ENCODE peak calls at places on chromosomes 2 and 18, in four cellular contexts. Q is activated CD8-positive, alpha-beta memory T cell treated with anti-CD3 and anti-CD28 coated beads for 24 hours; X is T-helper 1 cell; E is posterior cingulate gyrus. M is an unnamed sample.

GRCh38 chr2:83901322-83901721 is 557.8 kb downstream of the SUCLG1 start:
- DNase-seq in Q (no peak), X (no peak), E (no peak), M (no peak)

GRCh38 chr2:52594036-52594435 is 1173.6 kb upstream of the CHAC2 start:
- DNase-seq in Q (no peak), X (no peak), E (no peak), M (no peak)

GRCh38 chr2:11344956-11345671 is 678 bp upstream of the ROCK2 start:
- DNase-seq in Q (no peak), X (peak; percentile 28), E (peak; percentile 87), M (peak; percentile 54)

GRCh38 chr2:185859506-185859905 is 120.9 kb downstream of the FSIP2 start:
- DNase-seq in Q (no peak), X (no peak), E (no peak), M (no peak)

GRCh38 chr2:191126386-191126785 is 24.4 kb downstream of the STAT4 start:
- DNase-seq in Q (no peak), X (peak; percentile 66), E (no peak), M (no peak)

GRCh38 chr2:60047944-60048525 is 505.4 kb downstream of the BCL11A start:
- DNase-seq in Q (no peak), X (no peak), E (no peak), M (no peak)

GRCh38 chr2:218980800-218981389 is 4.1 kb downstream of the FEV start:
- DNase-seq in Q (no peak), X (no peak), E (peak; percentile 79), M (no peak)

GRCh38 chr2:200288670-200289429 is 17.6 kb upstream of the SPATS2L start:
- DNase-seq in Q (no peak), X (no peak), E (no peak), M (no peak)

GRCh38 chr2:224983719-224984388 is 58.4 kb downstream of the DOCK10 start:
- DNase-seq in Q (no peak), X (no peak), E (peak; percentile 79), M (peak; percentile 70)

GRCh38 chr2:196074631-196075030 is 6.0 kb upstream of the DNAH7 start:
- DNase-seq in Q (no peak), X (no peak), E (no peak), M (no peak)

GRCh38 chr18:8791171-8791651 is 85.9 kb downstream of the MTCL1 start:
- DNase-seq in Q (no peak), X (no peak), E (no peak), M (no peak)

GRCh38 chr2:109422071-109422757 is 191.6 kb downstream of the SEPTIN10 start:
- DNase-seq in Q (no peak), X (no peak), E (peak; percentile 39), M (no peak)

GRCh38 chr2:109193807-109194702 is 65.0 kb downstream of the SH3RF3 start:
- DNase-seq in Q (peak; percentile 49), X (no peak), E (peak; percentile 86), M (no peak)